ENCODE peak calls at places on chromosomes 13 and 19, in five cellular contexts. One of them, this sample, is unnamed. For H3K4me1, the result is how much of the 10 kb centered on the place peaks cover.

GRCh38 chr19:31125071-31125470 is 224.2 kb downstream of the TSHZ3 start:
- DNase-seq in H1: no peak
- DNase-seq in HepG2: no peak
- DNase-seq in K562: no peak
- DNase-seq in GM12878: no peak
- DNase-seq in this sample: no peak

GRCh38 chr19:35790981-35791813 is 15.8 kb downstream of the ARHGAP33 start:
- DNase-seq in K562: no peak
- DNase-seq in GM12878: no peak
- DNase-seq in H1: no peak
- DNase-seq in HepG2: peak
- DNase-seq in this sample: no peak

GRCh38 chr19:55493052-55493649 is 4.9 kb downstream of the SSC5D start:
- DNase-seq in K562: no peak
- DNase-seq in GM12878: no peak
- DNase-seq in H1: no peak
- DNase-seq in HepG2: no peak
- DNase-seq in this sample: no peak

GRCh38 chr19:46828484-46828883 is 22.2 kb downstream of the AP2S1 start:
- DNase-seq in HepG2: no peak
- DNase-seq in H1: no peak
- DNase-seq in GM12878: no peak
- DNase-seq in K562: no peak
- DNase-seq in this sample: no peak

GRCh38 chr19:16417660-16418596 is 53.8 kb downstream of the EPS15L1 start:
- DNase-seq in K562: peak
- DNase-seq in HepG2: peak
- DNase-seq in GM12878: no peak
- DNase-seq in H1: peak
- DNase-seq in this sample: peak

GRCh38 chr19:648305-648704 is 8.6 kb downstream of the FGF22 start:
- DNase-seq in HepG2: no peak
- DNase-seq in H1: no peak
- DNase-seq in K562: peak
- DNase-seq in GM12878: no peak
- DNase-seq in this sample: no peak

GRCh38 chr19:40806385-40807146 is 7.6 kb downstream of the EGLN2 start:
- DNase-seq in H1: peak
- DNase-seq in GM12878: no peak
- DNase-seq in HepG2: peak
- DNase-seq in K562: peak
- DNase-seq in this sample: peak

GRCh38 chr19:18765224-18765623 is 25.9 kb downstream of the COMP start:
- DNase-seq in HepG2: no peak
- DNase-seq in H1: no peak
- DNase-seq in K562: no peak
- DNase-seq in GM12878: no peak
- DNase-seq in this sample: no peak

GRCh38 chr19:38684078-38684861 is 36.8 kb downstream of the ACTN4 start:
- DNase-seq in K562: peak
- DNase-seq in GM12878: no peak
- DNase-seq in HepG2: no peak
- DNase-seq in H1: no peak
- DNase-seq in this sample: no peak

GRCh38 chr19:38213911-38214625 is 10.0 kb downstream of the DPF1 start:
- DNase-seq in K562: no peak
- DNase-seq in H1: no peak
- DNase-seq in GM12878: peak
- DNase-seq in HepG2: no peak
- DNase-seq in this sample: no peak

GRCh38 chr19:19643158-19644053 is at the start of gene GMIP:
- DNase-seq in K562: peak
- DNase-seq in H1: peak
- DNase-seq in HepG2: peak
- DNase-seq in GM12878: no peak
- DNase-seq in this sample: peak

GRCh38 chr19:17234911-17235617 is 9.0 kb downstream of the OCEL1 start:
- DNase-seq in H1: peak
- DNase-seq in HepG2: no peak
- DNase-seq in K562: peak
- DNase-seq in GM12878: no peak
- DNase-seq in this sample: peak

GRCh38 chr19:40686882-40687524 is 3.4 kb downstream of the NUMBL start:
- DNase-seq in HepG2: no peak
- DNase-seq in K562: no peak
- DNase-seq in H1: no peak
- DNase-seq in GM12878: no peak
- DNase-seq in this sample: no peak

GRCh38 chr13:99265823-99266426 is 7.7 kb upstream of the GPR18 start:
- DNase-seq in K562: peak
- DNase-seq in GM12878: no peak
- DNase-seq in HepG2: peak
- DNase-seq in H1: no peak
- DNase-seq in this sample: peak

GRCh38 chr13:27273658-27274425 is 3.2 kb downstream of the RASL11A start:
- DNase-seq in HepG2: no peak
- DNase-seq in GM12878: no peak
- DNase-seq in K562: no peak
- DNase-seq in H1: no peak
- DNase-seq in this sample: no peak

GRCh38 chr13:38943231-38943630 is 47.4 kb downstream of the STOML3 start:
- DNase-seq in K562: no peak
- DNase-seq in HepG2: no peak
- DNase-seq in H1: no peak
- DNase-seq in GM12878: no peak
- DNase-seq in this sample: no peak

GRCh38 chr19:51357952-51358351 is 8.2 kb downstream of the ETFB start:
- DNase-seq in HepG2: no peak
- DNase-seq in K562: no peak
- DNase-seq in H1: no peak
- DNase-seq in GM12878: no peak
- DNase-seq in this sample: no peak

GRCh38 chr13:43195551-43195950 is 172.2 kb downstream of the DNAJC15 start:
- DNase-seq in HepG2: no peak
- DNase-seq in GM12878: no peak
- DNase-seq in H1: no peak
- DNase-seq in K562: no peak
- DNase-seq in this sample: no peak

GRCh38 chr19:29247912-29248311 is 35.0 kb upstream of the UQCRFS1 start:
- DNase-seq in K562: peak
- DNase-seq in H1: no peak
- DNase-seq in GM12878: no peak
- DNase-seq in HepG2: no peak
- DNase-seq in this sample: no peak

GRCh38 chr13:100131863-100132574 is 43.1 kb downstream of the PCCA start:
- DNase-seq in K562: peak
- DNase-seq in HepG2: peak
- DNase-seq in H1: no peak
- DNase-seq in GM12878: no peak
- DNase-seq in this sample: peak

GRCh38 chr13:113842336-113843062 is 21.4 kb downstream of the GAS6 start:
- DNase-seq in H1: no peak
- DNase-seq in GM12878: no peak
- DNase-seq in HepG2: no peak
- DNase-seq in K562: no peak
- DNase-seq in this sample: no peak

GRCh38 chr19:30254214-30254613 is 118.0 kb upstream of the ZNF536 start:
- DNase-seq in HepG2: no peak
- DNase-seq in H1: no peak
- DNase-seq in K562: no peak
- DNase-seq in GM12878: no peak
- DNase-seq in this sample: no peak

GRCh38 chr13:112032186-112032835 is 34.6 kb upstream of the SOX1 start:
- DNase-seq in K562: no peak
- DNase-seq in HepG2: no peak
- DNase-seq in H1: no peak
- DNase-seq in GM12878: no peak
- DNase-seq in this sample: no peak

GRCh38 chr19:43575955-43576451 is 402 bp downstream of the PINLYP start:
- DNase-seq in H1: no peak
- DNase-seq in HepG2: no peak
- DNase-seq in K562: no peak
- DNase-seq in GM12878: no peak
- DNase-seq in this sample: no peak

GRCh38 chr13:30551194-30551593 is 66.5 kb upstream of the USPL1 start:
- DNase-seq in K562: no peak
- DNase-seq in H1: no peak
- DNase-seq in GM12878: no peak
- DNase-seq in HepG2: peak
- DNase-seq in this sample: peak

GRCh38 chr19:927044-927706 is 1.3 kb downstream of the ARID3A start:
- DNase-seq in GM12878: no peak
- DNase-seq in HepG2: peak
- DNase-seq in K562: peak
- DNase-seq in H1: no peak
- DNase-seq in this sample: peak

GRCh38 chr19:35006342-35006998 is 6.3 kb downstream of the GRAMD1A start:
- DNase-seq in H1: no peak
- DNase-seq in K562: no peak
- DNase-seq in HepG2: peak
- DNase-seq in GM12878: no peak
- DNase-seq in this sample: no peak

GRCh38 chr13:101149735-101150380 is 266.4 kb downstream of the NALCN start:
- DNase-seq in GM12878: no peak
- DNase-seq in K562: no peak
- DNase-seq in HepG2: no peak
- DNase-seq in H1: no peak
- DNase-seq in this sample: peak

GRCh38 chr19:4717191-4717965 is 6.3 kb downstream of the DPP9 start:
- DNase-seq in H1: no peak
- DNase-seq in HepG2: peak
- DNase-seq in GM12878: no peak
- DNase-seq in K562: no peak
- DNase-seq in this sample: peak
- TF ChIP-seq GABPA in H1: no peak
- TF ChIP-seq GABPA in HepG2: no peak
- TF ChIP-seq GABPA in GM12878: no peak
- TF ChIP-seq GABPA in K562: no peak
- TF ChIP-seq GABPA in this sample: no peak

GRCh38 chr13:31807090-31807541 is 67.8 kb downstream of the RXFP2 start:
- DNase-seq in H1: no peak
- DNase-seq in K562: no peak
- DNase-seq in GM12878: no peak
- DNase-seq in HepG2: no peak
- DNase-seq in this sample: no peak
- TF ChIP-seq TAF1 in H1: no peak
- TF ChIP-seq TAF1 in K562: no peak
- TF ChIP-seq TAF1 in GM12878: no peak
- TF ChIP-seq TAF1 in HepG2: no peak
- TF ChIP-seq TAF1 in this sample: no peak

GRCh38 chr19:8678244-8678807 is 20.3 kb downstream of the ACTL9 start:
- DNase-seq in HepG2: no peak
- DNase-seq in H1: no peak
- DNase-seq in GM12878: no peak
- DNase-seq in K562: no peak
- DNase-seq in this sample: no peak

DNA sequence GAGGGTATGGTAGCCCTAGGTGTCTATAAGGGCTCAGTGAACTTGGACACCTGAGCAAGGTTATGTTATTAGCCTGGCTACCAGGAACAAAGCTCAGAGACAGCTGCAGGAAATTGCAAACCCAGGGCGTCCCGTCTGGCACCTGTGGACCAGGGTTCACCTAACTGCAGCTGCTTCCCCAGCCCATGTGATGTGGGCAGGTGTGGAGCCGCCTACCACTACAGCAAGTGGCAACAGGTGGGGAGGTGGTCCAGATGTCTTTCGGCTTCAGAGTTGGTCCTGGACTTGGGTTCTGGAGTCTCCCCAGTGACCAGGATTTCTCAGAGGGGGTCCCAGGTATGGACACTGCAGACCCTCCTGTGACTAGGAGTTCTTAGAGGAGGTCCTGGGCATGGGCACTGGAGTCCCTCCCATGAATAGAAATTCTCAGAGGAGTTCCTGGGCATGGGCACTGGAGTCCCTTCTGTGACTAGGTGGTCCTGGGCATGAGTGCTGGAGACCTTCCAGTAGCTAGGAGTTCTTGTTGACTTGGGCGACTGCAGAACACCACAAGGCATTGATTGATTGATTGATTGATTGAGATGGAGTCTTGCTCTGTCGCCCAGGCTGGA is 25.2 kb downstream of the ACTL9 start:
- DNase-seq in H1: no peak
- DNase-seq in K562: no peak
- DNase-seq in HepG2: no peak
- DNase-seq in GM12878: no peak
- DNase-seq in this sample: no peak
- H3K4me1 ChIP-seq in H1: under half
- H3K4me1 ChIP-seq in K562: under half
- H3K4me1 ChIP-seq in HepG2: under half
- H3K4me1 ChIP-seq in GM12878: under half
- H3K4me1 ChIP-seq in this sample: under half

GRCh38 chr19:5086725-5087439 is 118.0 kb downstream of the KDM4B start:
- DNase-seq in K562: no peak
- DNase-seq in HepG2: no peak
- DNase-seq in H1: peak
- DNase-seq in GM12878: no peak
- DNase-seq in this sample: peak
- TF ChIP-seq GABPA in K562: no peak
- TF ChIP-seq GABPA in HepG2: no peak
- TF ChIP-seq GABPA in H1: peak
- TF ChIP-seq GABPA in GM12878: no peak
- TF ChIP-seq GABPA in this sample: no peak

DNA sequence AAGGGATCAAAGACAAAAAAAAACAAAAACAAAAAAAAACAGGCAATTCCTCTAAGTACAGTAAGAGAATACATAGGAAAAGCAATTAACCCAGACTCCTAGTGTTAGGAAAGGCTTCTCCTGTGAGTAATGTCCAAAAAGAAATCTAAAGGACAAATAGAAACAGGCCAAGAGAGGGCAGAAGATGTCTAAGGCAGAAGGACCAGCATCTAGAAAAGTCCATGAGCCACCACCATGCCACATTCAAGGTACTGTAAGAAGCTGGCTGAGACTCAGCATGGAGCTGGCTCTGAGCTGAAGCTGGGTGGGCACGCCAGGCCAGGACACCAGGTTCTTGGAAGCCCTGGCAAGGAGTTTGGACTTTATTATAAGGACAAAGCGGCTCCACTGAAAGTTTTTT is 118.1 kb upstream of the FRY start:
- DNase-seq in K562: no peak
- DNase-seq in HepG2: no peak
- DNase-seq in H1: no peak
- DNase-seq in GM12878: no peak
- DNase-seq in this sample: no peak
- TF ChIP-seq TAF1 in K562: no peak
- TF ChIP-seq TAF1 in HepG2: no peak
- TF ChIP-seq TAF1 in H1: no peak
- TF ChIP-seq TAF1 in GM12878: no peak
- TF ChIP-seq TAF1 in this sample: no peak

DNA sequence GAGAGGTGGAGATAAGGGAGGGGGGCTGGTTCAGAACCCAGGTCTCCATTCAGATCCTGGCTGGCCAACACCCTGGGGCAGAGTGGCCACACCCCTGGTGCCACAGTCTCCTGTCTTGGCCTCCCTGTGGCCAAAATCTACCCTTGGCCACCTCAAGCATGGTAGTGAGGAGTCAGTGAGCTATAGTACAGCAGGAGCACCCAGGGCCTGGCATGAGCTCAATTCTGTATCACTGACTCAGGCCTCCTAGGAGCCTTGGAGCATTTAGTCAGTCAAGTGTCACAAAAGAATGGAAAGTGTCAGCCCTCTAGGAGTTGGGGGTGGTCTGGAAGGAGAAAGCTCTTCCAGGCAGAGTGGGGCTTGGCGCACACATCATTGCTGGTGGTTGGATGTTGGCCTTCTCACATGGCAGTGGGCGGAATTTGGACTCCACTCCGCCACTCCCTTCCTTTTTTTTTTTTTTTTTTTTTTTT is 6.6 kb upstream of the CD79A start:
- DNase-seq in K562: no peak
- DNase-seq in H1: no peak
- DNase-seq in HepG2: no peak
- DNase-seq in GM12878: no peak
- DNase-seq in this sample: peak
- H3K4me1 ChIP-seq in K562: under half
- H3K4me1 ChIP-seq in H1: under half
- H3K4me1 ChIP-seq in HepG2: under half
- H3K4me1 ChIP-seq in GM12878: half or more
- H3K4me1 ChIP-seq in this sample: under half